ENCODE peak calls at places on chromosome 7, in four cellular contexts. One of them, this sample, is unnamed.

GRCh38 chr7:105497016-105497415 is 25.1 kb downstream of the PUS7 start:
- DNase-seq in kidney tubule cell: peak
- DNase-seq in activated CD8-positive, alpha-beta T cell treated with anti-CD3 and anti-CD28 coated beads, Interleukin-2, amount 10 ng/mL, durations not matched to agents 7 days and 5 days: no peak
- DNase-seq in NCI-H1092 treated with DMSO at 0.1 percent for 48 hours: no peak
- DNase-seq in this sample: no peak

GRCh38 chr7:25968205-25968993 is 183.6 kb upstream of the NFE2L3 start:
- DNase-seq in NCI-H1092 treated with DMSO at 0.1 percent for 48 hours: no peak
- DNase-seq in activated CD8-positive, alpha-beta T cell treated with anti-CD3 and anti-CD28 coated beads, Interleukin-2, amount 10 ng/mL, durations not matched to agents 7 days and 5 days: peak
- DNase-seq in kidney tubule cell: no peak
- DNase-seq in this sample: no peak

GRCh38 chr7:14805105-14805719 is 97.3 kb downstream of the DGKB start:
- DNase-seq in kidney tubule cell: no peak
- DNase-seq in NCI-H1092 treated with DMSO at 0.1 percent for 48 hours: no peak
- DNase-seq in activated CD8-positive, alpha-beta T cell treated with anti-CD3 and anti-CD28 coated beads, Interleukin-2, amount 10 ng/mL, durations not matched to agents 7 days and 5 days: no peak
- DNase-seq in this sample: no peak

GRCh38 chr7:111180273-111180814 is 89.4 kb downstream of the LRRN3 start:
- DNase-seq in NCI-H1092 treated with DMSO at 0.1 percent for 48 hours: no peak
- DNase-seq in activated CD8-positive, alpha-beta T cell treated with anti-CD3 and anti-CD28 coated beads, Interleukin-2, amount 10 ng/mL, durations not matched to agents 7 days and 5 days: no peak
- DNase-seq in kidney tubule cell: no peak
- DNase-seq in this sample: no peak

GRCh38 chr7:47180268-47180826 is 401.6 kb downstream of the TNS3 start:
- DNase-seq in kidney tubule cell: peak
- DNase-seq in activated CD8-positive, alpha-beta T cell treated with anti-CD3 and anti-CD28 coated beads, Interleukin-2, amount 10 ng/mL, durations not matched to agents 7 days and 5 days: no peak
- DNase-seq in NCI-H1092 treated with DMSO at 0.1 percent for 48 hours: peak
- DNase-seq in this sample: no peak

GRCh38 chr7:41674505-41675023 is 28.3 kb downstream of the INHBA start:
- DNase-seq in kidney tubule cell: no peak
- DNase-seq in NCI-H1092 treated with DMSO at 0.1 percent for 48 hours: no peak
- DNase-seq in activated CD8-positive, alpha-beta T cell treated with anti-CD3 and anti-CD28 coated beads, Interleukin-2, amount 10 ng/mL, durations not matched to agents 7 days and 5 days: no peak
- DNase-seq in this sample: no peak

GRCh38 chr7:2198206-2198605 is 34.5 kb downstream of the MAD1L1 start:
- DNase-seq in activated CD8-positive, alpha-beta T cell treated with anti-CD3 and anti-CD28 coated beads, Interleukin-2, amount 10 ng/mL, durations not matched to agents 7 days and 5 days: no peak
- DNase-seq in NCI-H1092 treated with DMSO at 0.1 percent for 48 hours: peak
- DNase-seq in kidney tubule cell: no peak
- DNase-seq in this sample: no peak

GRCh38 chr7:101235050-101235449 is 2.6 kb downstream of the CLDN15 start:
- DNase-seq in activated CD8-positive, alpha-beta T cell treated with anti-CD3 and anti-CD28 coated beads, Interleukin-2, amount 10 ng/mL, durations not matched to agents 7 days and 5 days: no peak
- DNase-seq in NCI-H1092 treated with DMSO at 0.1 percent for 48 hours: no peak
- DNase-seq in kidney tubule cell: peak
- DNase-seq in this sample: no peak

GRCh38 chr7:47552631-47553030 is 29.3 kb downstream of the TNS3 start:
- DNase-seq in activated CD8-positive, alpha-beta T cell treated with anti-CD3 and anti-CD28 coated beads, Interleukin-2, amount 10 ng/mL, durations not matched to agents 7 days and 5 days: no peak
- DNase-seq in kidney tubule cell: peak
- DNase-seq in NCI-H1092 treated with DMSO at 0.1 percent for 48 hours: no peak
- DNase-seq in this sample: no peak

GRCh38 chr7:77427996-77428603 is 12.0 kb upstream of the GSAP start:
- DNase-seq in NCI-H1092 treated with DMSO at 0.1 percent for 48 hours: no peak
- DNase-seq in kidney tubule cell: peak
- DNase-seq in activated CD8-positive, alpha-beta T cell treated with anti-CD3 and anti-CD28 coated beads, Interleukin-2, amount 10 ng/mL, durations not matched to agents 7 days and 5 days: peak
- DNase-seq in this sample: no peak

GRCh38 chr7:50507898-50508470 is 57.2 kb downstream of the DDC start:
- DNase-seq in activated CD8-positive, alpha-beta T cell treated with anti-CD3 and anti-CD28 coated beads, Interleukin-2, amount 10 ng/mL, durations not matched to agents 7 days and 5 days: no peak
- DNase-seq in kidney tubule cell: no peak
- DNase-seq in NCI-H1092 treated with DMSO at 0.1 percent for 48 hours: peak
- DNase-seq in this sample: no peak

GRCh38 chr7:83808982-83809381 is 160.0 kb upstream of the SEMA3E start:
- DNase-seq in activated CD8-positive, alpha-beta T cell treated with anti-CD3 and anti-CD28 coated beads, Interleukin-2, amount 10 ng/mL, durations not matched to agents 7 days and 5 days: no peak
- DNase-seq in kidney tubule cell: no peak
- DNase-seq in NCI-H1092 treated with DMSO at 0.1 percent for 48 hours: no peak
- DNase-seq in this sample: no peak

GRCh38 chr7:1555813-1556540 is at the start of gene TMEM184A:
- DNase-seq in NCI-H1092 treated with DMSO at 0.1 percent for 48 hours: peak
- DNase-seq in activated CD8-positive, alpha-beta T cell treated with anti-CD3 and anti-CD28 coated beads, Interleukin-2, amount 10 ng/mL, durations not matched to agents 7 days and 5 days: peak
- DNase-seq in kidney tubule cell: peak
- DNase-seq in this sample: no peak

GRCh38 chr7:50184266-50184665 is 91.2 kb upstream of the ZPBP start:
- DNase-seq in NCI-H1092 treated with DMSO at 0.1 percent for 48 hours: no peak
- DNase-seq in activated CD8-positive, alpha-beta T cell treated with anti-CD3 and anti-CD28 coated beads, Interleukin-2, amount 10 ng/mL, durations not matched to agents 7 days and 5 days: no peak
- DNase-seq in kidney tubule cell: no peak
- DNase-seq in this sample: no peak

GRCh38 chr7:47337531-47337930 is 244.4 kb downstream of the TNS3 start:
- DNase-seq in kidney tubule cell: peak
- DNase-seq in activated CD8-positive, alpha-beta T cell treated with anti-CD3 and anti-CD28 coated beads, Interleukin-2, amount 10 ng/mL, durations not matched to agents 7 days and 5 days: no peak
- DNase-seq in NCI-H1092 treated with DMSO at 0.1 percent for 48 hours: no peak
- DNase-seq in this sample: no peak

GRCh38 chr7:68321076-68321639 is 1277.1 kb upstream of the AUTS2 start:
- DNase-seq in NCI-H1092 treated with DMSO at 0.1 percent for 48 hours: peak
- DNase-seq in kidney tubule cell: peak
- DNase-seq in activated CD8-positive, alpha-beta T cell treated with anti-CD3 and anti-CD28 coated beads, Interleukin-2, amount 10 ng/mL, durations not matched to agents 7 days and 5 days: no peak
- DNase-seq in this sample: no peak

GRCh38 chr7:27095050-27095896 is 527 bp downstream of the HOXA1 start:
- DNase-seq in kidney tubule cell: no peak
- DNase-seq in activated CD8-positive, alpha-beta T cell treated with anti-CD3 and anti-CD28 coated beads, Interleukin-2, amount 10 ng/mL, durations not matched to agents 7 days and 5 days: no peak
- DNase-seq in NCI-H1092 treated with DMSO at 0.1 percent for 48 hours: no peak
- DNase-seq in this sample: no peak

GRCh38 chr7:151735854-151736402 is 141.0 kb downstream of the PRKAG2 start:
- DNase-seq in NCI-H1092 treated with DMSO at 0.1 percent for 48 hours: peak
- DNase-seq in activated CD8-positive, alpha-beta T cell treated with anti-CD3 and anti-CD28 coated beads, Interleukin-2, amount 10 ng/mL, durations not matched to agents 7 days and 5 days: no peak
- DNase-seq in kidney tubule cell: no peak
- DNase-seq in this sample: peak

GRCh38 chr7:157871681-157872080 is 534.9 kb downstream of the DNAJB6 start:
- DNase-seq in NCI-H1092 treated with DMSO at 0.1 percent for 48 hours: no peak
- DNase-seq in kidney tubule cell: no peak
- DNase-seq in activated CD8-positive, alpha-beta T cell treated with anti-CD3 and anti-CD28 coated beads, Interleukin-2, amount 10 ng/mL, durations not matched to agents 7 days and 5 days: no peak
- DNase-seq in this sample: no peak

GRCh38 chr7:80908360-80908797 is 10.5 kb downstream of the SEMA3C start:
- DNase-seq in kidney tubule cell: no peak
- DNase-seq in NCI-H1092 treated with DMSO at 0.1 percent for 48 hours: no peak
- DNase-seq in activated CD8-positive, alpha-beta T cell treated with anti-CD3 and anti-CD28 coated beads, Interleukin-2, amount 10 ng/mL, durations not matched to agents 7 days and 5 days: no peak
- DNase-seq in this sample: no peak

GRCh38 chr7:88692493-88692892 is 67.0 kb upstream of the ZNF804B start:
- DNase-seq in activated CD8-positive, alpha-beta T cell treated with anti-CD3 and anti-CD28 coated beads, Interleukin-2, amount 10 ng/mL, durations not matched to agents 7 days and 5 days: no peak
- DNase-seq in kidney tubule cell: no peak
- DNase-seq in NCI-H1092 treated with DMSO at 0.1 percent for 48 hours: no peak
- DNase-seq in this sample: no peak

GRCh38 chr7:100489824-100490223 is 6.1 kb downstream of the NYAP1 start:
- DNase-seq in kidney tubule cell: peak
- DNase-seq in activated CD8-positive, alpha-beta T cell treated with anti-CD3 and anti-CD28 coated beads, Interleukin-2, amount 10 ng/mL, durations not matched to agents 7 days and 5 days: peak
- DNase-seq in NCI-H1092 treated with DMSO at 0.1 percent for 48 hours: peak
- DNase-seq in this sample: peak

GRCh38 chr7:44964384-44964830 is 14.4 kb downstream of the MYO1G start:
- DNase-seq in activated CD8-positive, alpha-beta T cell treated with anti-CD3 and anti-CD28 coated beads, Interleukin-2, amount 10 ng/mL, durations not matched to agents 7 days and 5 days: peak
- DNase-seq in NCI-H1092 treated with DMSO at 0.1 percent for 48 hours: no peak
- DNase-seq in kidney tubule cell: no peak
- DNase-seq in this sample: no peak

GRCh38 chr7:12212051-12212485 is 974 bp downstream of the TMEM106B start:
- DNase-seq in activated CD8-positive, alpha-beta T cell treated with anti-CD3 and anti-CD28 coated beads, Interleukin-2, amount 10 ng/mL, durations not matched to agents 7 days and 5 days: no peak
- DNase-seq in kidney tubule cell: no peak
- DNase-seq in NCI-H1092 treated with DMSO at 0.1 percent for 48 hours: peak
- DNase-seq in this sample: peak

GRCh38 chr7:141073173-141073640 is 657 bp upstream of the TMEM178B start:
- DNase-seq in activated CD8-positive, alpha-beta T cell treated with anti-CD3 and anti-CD28 coated beads, Interleukin-2, amount 10 ng/mL, durations not matched to agents 7 days and 5 days: peak
- DNase-seq in NCI-H1092 treated with DMSO at 0.1 percent for 48 hours: peak
- DNase-seq in kidney tubule cell: peak
- DNase-seq in this sample: peak

GRCh38 chr7:116354171-116354545 is 143.8 kb downstream of the TES start:
- DNase-seq in kidney tubule cell: no peak
- DNase-seq in activated CD8-positive, alpha-beta T cell treated with anti-CD3 and anti-CD28 coated beads, Interleukin-2, amount 10 ng/mL, durations not matched to agents 7 days and 5 days: no peak
- DNase-seq in NCI-H1092 treated with DMSO at 0.1 percent for 48 hours: no peak
- DNase-seq in this sample: no peak

GRCh38 chr7:37128644-37129043 is 320.0 kb downstream of the ELMO1 start:
- DNase-seq in NCI-H1092 treated with DMSO at 0.1 percent for 48 hours: peak
- DNase-seq in activated CD8-positive, alpha-beta T cell treated with anti-CD3 and anti-CD28 coated beads, Interleukin-2, amount 10 ng/mL, durations not matched to agents 7 days and 5 days: no peak
- DNase-seq in kidney tubule cell: no peak
- DNase-seq in this sample: no peak

GRCh38 chr7:158814637-158815036 is 14.7 kb downstream of the ESYT2 start:
- DNase-seq in kidney tubule cell: no peak
- DNase-seq in activated CD8-positive, alpha-beta T cell treated with anti-CD3 and anti-CD28 coated beads, Interleukin-2, amount 10 ng/mL, durations not matched to agents 7 days and 5 days: peak
- DNase-seq in NCI-H1092 treated with DMSO at 0.1 percent for 48 hours: no peak
- DNase-seq in this sample: peak

GRCh38 chr7:102390697-102391484 is 5.3 kb upstream of the PRKRIP1 start:
- DNase-seq in NCI-H1092 treated with DMSO at 0.1 percent for 48 hours: peak
- DNase-seq in activated CD8-positive, alpha-beta T cell treated with anti-CD3 and anti-CD28 coated beads, Interleukin-2, amount 10 ng/mL, durations not matched to agents 7 days and 5 days: peak
- DNase-seq in kidney tubule cell: peak
- DNase-seq in this sample: peak

GRCh38 chr7:121366852-121367431 is 29.2 kb downstream of the FAM3C start:
- DNase-seq in kidney tubule cell: peak
- DNase-seq in NCI-H1092 treated with DMSO at 0.1 percent for 48 hours: peak
- DNase-seq in activated CD8-positive, alpha-beta T cell treated with anti-CD3 and anti-CD28 coated beads, Interleukin-2, amount 10 ng/mL, durations not matched to agents 7 days and 5 days: peak
- DNase-seq in this sample: peak

GRCh38 chr7:131745645-131746248 is 189.3 kb upstream of the PODXL start:
- DNase-seq in NCI-H1092 treated with DMSO at 0.1 percent for 48 hours: no peak
- DNase-seq in kidney tubule cell: peak
- DNase-seq in activated CD8-positive, alpha-beta T cell treated with anti-CD3 and anti-CD28 coated beads, Interleukin-2, amount 10 ng/mL, durations not matched to agents 7 days and 5 days: peak
- DNase-seq in this sample: peak

GRCh38 chr7:96225251-96225650 is 96.6 kb downstream of the SLC25A13 start:
- DNase-seq in kidney tubule cell: no peak
- DNase-seq in activated CD8-positive, alpha-beta T cell treated with anti-CD3 and anti-CD28 coated beads, Interleukin-2, amount 10 ng/mL, durations not matched to agents 7 days and 5 days: no peak
- DNase-seq in NCI-H1092 treated with DMSO at 0.1 percent for 48 hours: no peak
- DNase-seq in this sample: no peak

GRCh38 chr7:94344826-94345225 is 49.9 kb upstream of the COL1A2 start:
- DNase-seq in NCI-H1092 treated with DMSO at 0.1 percent for 48 hours: no peak
- DNase-seq in kidney tubule cell: peak
- DNase-seq in activated CD8-positive, alpha-beta T cell treated with anti-CD3 and anti-CD28 coated beads, Interleukin-2, amount 10 ng/mL, durations not matched to agents 7 days and 5 days: no peak
- DNase-seq in this sample: no peak

GRCh38 chr7:30564243-30564892 is 30.3 kb upstream of the GARS1 start:
- DNase-seq in NCI-H1092 treated with DMSO at 0.1 percent for 48 hours: peak
- DNase-seq in kidney tubule cell: peak
- DNase-seq in activated CD8-positive, alpha-beta T cell treated with anti-CD3 and anti-CD28 coated beads, Interleukin-2, amount 10 ng/mL, durations not matched to agents 7 days and 5 days: peak
- DNase-seq in this sample: peak

GRCh38 chr7:47581821-47582747 is at the start of gene TNS3:
- DNase-seq in activated CD8-positive, alpha-beta T cell treated with anti-CD3 and anti-CD28 coated beads, Interleukin-2, amount 10 ng/mL, durations not matched to agents 7 days and 5 days: no peak
- DNase-seq in kidney tubule cell: peak
- DNase-seq in NCI-H1092 treated with DMSO at 0.1 percent for 48 hours: peak
- DNase-seq in this sample: no peak

GRCh38 chr7:29177963-29178612 is 16.5 kb upstream of the CHN2 start:
- DNase-seq in NCI-H1092 treated with DMSO at 0.1 percent for 48 hours: no peak
- DNase-seq in kidney tubule cell: no peak
- DNase-seq in activated CD8-positive, alpha-beta T cell treated with anti-CD3 and anti-CD28 coated beads, Interleukin-2, amount 10 ng/mL, durations not matched to agents 7 days and 5 days: peak
- DNase-seq in this sample: no peak

GRCh38 chr7:151018421-151019129 is 5.7 kb downstream of the ATG9B start:
- DNase-seq in NCI-H1092 treated with DMSO at 0.1 percent for 48 hours: peak
- DNase-seq in kidney tubule cell: no peak
- DNase-seq in activated CD8-positive, alpha-beta T cell treated with anti-CD3 and anti-CD28 coated beads, Interleukin-2, amount 10 ng/mL, durations not matched to agents 7 days and 5 days: peak
- DNase-seq in this sample: no peak

GRCh38 chr7:4809691-4810090 is 34.3 kb downstream of the AP5Z1 start:
- DNase-seq in activated CD8-positive, alpha-beta T cell treated with anti-CD3 and anti-CD28 coated beads, Interleukin-2, amount 10 ng/mL, durations not matched to agents 7 days and 5 days: no peak
- DNase-seq in kidney tubule cell: peak
- DNase-seq in NCI-H1092 treated with DMSO at 0.1 percent for 48 hours: no peak
- DNase-seq in this sample: no peak